ENCODE peak calls at places on chromosomes 16 and 17, in ten cellular contexts. W is NCI-H1092, P is pancreas, F is MV-4-11, E is AG10803, B is astrocyte of the hippocampus, M is A673, G is tibial artery, H is fibroblast of mammary gland, R is AG04449. X is an unnamed sample.

GRCh38 chr16:85448557-85449194 is 164.4 kb upstream of the GSE1 start:
- DNase-seq in W (peak; percentile 96), P (peak; percentile 78), B (no peak), M (no peak), R (no peak), E (no peak), G (no peak), H (peak; percentile 31), F (no peak), X (no peak)

GRCh38 chr17:77419547-77420475 is 279.0 kb downstream of the SEC14L1 start:
- DNase-seq in B (peak; percentile 51), G (no peak), M (no peak), E (peak; percentile 49), P (no peak), R (no peak), F (peak; percentile 14), W (peak; percentile 23), H (peak; percentile 41), X (no peak)

GRCh38 chr16:30951785-30952184 is 2.9 kb downstream of the ORAI3 start:
- DNase-seq in W (no peak), E (peak; percentile 58), G (peak; percentile 89), B (peak; percentile 77), F (no peak), P (no peak), M (no peak), H (peak; percentile 75), R (no peak), X (peak; percentile 73)

GRCh38 chr17:79650861-79651260 is 40.0 kb upstream of the RBFOX3 start:
- DNase-seq in F (no peak), W (no peak), G (no peak), P (no peak), R (no peak), B (no peak), M (no peak), E (no peak), H (no peak), X (no peak)

GRCh38 chr17:36703860-36704266 is 102.5 kb downstream of the MRM1 start:
- DNase-seq in F (no peak), E (no peak), B (peak; percentile 82), R (no peak), H (peak; percentile 10), G (no peak), W (no peak), M (peak; percentile 33), P (peak; percentile 40), X (no peak)

GRCh38 chr16:57639172-57639571 is 10.7 kb downstream of the ADGRG1 start:
- DNase-seq in H (no peak), W (peak; percentile 91), F (no peak), G (no peak), P (peak; percentile 71), E (no peak), B (peak; percentile 81), R (no peak), M (peak; percentile 53), X (no peak)

GRCh38 chr16:79838860-79839259 is 238.3 kb upstream of the MAF start:
- DNase-seq in M (no peak), R (no peak), B (no peak), F (no peak), P (no peak), H (peak; percentile 10), W (no peak), E (peak; percentile 30), G (no peak), X (no peak)

GRCh38 chr16:12341423-12341822 is 364.9 kb downstream of the SNX29 start:
- DNase-seq in F (peak; percentile 14), G (no peak), M (no peak), B (peak; percentile 29), E (peak; percentile 77), H (peak; percentile 70), W (no peak), P (no peak), R (no peak), X (no peak)

GRCh38 chr17:42521666-42522262 is 14.3 kb upstream of the NAGLU start:
- DNase-seq in W (no peak), M (no peak), B (peak; percentile 62), F (no peak), E (peak; percentile 44), G (no peak), P (no peak), H (no peak), R (no peak), X (no peak)

GRCh38 chr17:67469208-67469980 is 92.3 kb downstream of the PITPNC1 start:
- DNase-seq in F (peak; percentile 58), R (no peak), H (no peak), E (no peak), B (peak; percentile 66), W (no peak), G (no peak), M (peak; percentile 60), P (no peak), X (no peak)

GRCh38 chr17:55635253-55635766 is 87.4 kb downstream of the TMEM100 start:
- DNase-seq in F (peak; percentile 32), M (no peak), H (peak; percentile 58), E (no peak), P (no peak), B (no peak), G (no peak), R (no peak), W (no peak), X (no peak)

GRCh38 chr17:59561042-59561441 is 4.4 kb upstream of the DHX40 start:
- DNase-seq in R (no peak), E (peak; percentile 8), M (peak; percentile 61), H (peak; percentile 34), B (no peak), W (no peak), P (no peak), F (peak; percentile 91), G (no peak), X (no peak)

GRCh38 chr16:56409195-56409594 is 16.1 kb downstream of the AMFR start:
- DNase-seq in F (peak; percentile 62), B (peak; percentile 46), P (peak; percentile 58), R (no peak), W (no peak), G (no peak), M (no peak), E (peak; percentile 56), H (peak; percentile 63), X (no peak)

GRCh38 chr16:49881890-49882289 is 26.0 kb upstream of the ZNF423 start:
- DNase-seq in F (no peak), B (no peak), W (no peak), R (no peak), M (no peak), P (no peak), H (no peak), E (no peak), G (no peak), X (no peak)

GRCh38 chr17:78396436-78397335 is 18.2 kb downstream of the PGS1 start:
- DNase-seq in M (no peak), R (no peak), H (peak; percentile 68), F (no peak), E (no peak), W (no peak), G (no peak), P (peak; percentile 79), B (no peak), X (no peak)

GRCh38 chr16:84735846-84736586 is 36.2 kb downstream of the USP10 start:
- DNase-seq in E (no peak), G (no peak), M (no peak), W (peak; percentile 49), P (no peak), B (peak; percentile 63), H (no peak), F (no peak), R (no peak), X (no peak)

GRCh38 chr17:76051071-76051467 is 21.2 kb downstream of the SRP68 start:
- DNase-seq in M (no peak), F (no peak), W (no peak), B (peak; percentile 49), H (no peak), E (no peak), G (no peak), P (no peak), R (no peak), X (no peak)

GRCh38 chr16:55292491-55292890 is 31.5 kb upstream of the IRX6 start:
- DNase-seq in G (no peak), B (no peak), R (no peak), H (no peak), W (no peak), M (no peak), P (no peak), F (no peak), E (no peak), X (no peak)

GRCh38 chr17:29102046-29102445 is 59.1 kb downstream of the PIPOX start:
- DNase-seq in W (no peak), F (no peak), B (no peak), R (no peak), H (no peak), G (no peak), E (no peak), M (no peak), P (no peak), X (no peak)

GRCh38 chr17:19013806-19014627 is 9.5 kb upstream of the FAM83G start:
- DNase-seq in W (no peak), B (no peak), P (no peak), G (no peak), R (no peak), H (no peak), F (no peak), E (no peak), M (no peak), X (no peak)

GRCh38 chr17:57512258-57512657 is 232.8 kb downstream of the CCDC182 start:
- DNase-seq in F (no peak), P (no peak), B (no peak), H (no peak), W (no peak), E (no peak), G (no peak), M (no peak), R (no peak), X (no peak)

GRCh38 chr17:14352139-14352538 is 51.3 kb downstream of the HS3ST3B1 start:
- DNase-seq in R (no peak), H (no peak), W (no peak), F (peak; percentile 85), B (no peak), M (no peak), E (no peak), G (no peak), P (no peak), X (no peak)

GRCh38 chr17:72101526-72101925 is 19.3 kb upstream of the SOX9 start:
- DNase-seq in H (no peak), M (no peak), E (no peak), B (no peak), R (no peak), G (no peak), W (no peak), P (no peak), F (no peak), X (no peak)

GRCh38 chr17:83073389-83074063 is 5.9 kb upstream of the METRNL start:
- DNase-seq in M (no peak), W (no peak), G (no peak), H (peak; percentile 59), B (no peak), F (peak; percentile 12), E (no peak), R (no peak), P (no peak), X (no peak)

GRCh38 chr17:43986225-43986981 is 18.0 kb upstream of the NAGS start:
- DNase-seq in B (no peak), H (no peak), E (no peak), W (no peak), G (no peak), P (no peak), R (no peak), M (no peak), F (no peak), X (no peak)

GRCh38 chr16:4389051-4389955 is 17.7 kb downstream of the VASN start:
- DNase-seq in R (no peak), W (no peak), H (no peak), F (no peak), E (no peak), B (no peak), P (no peak), G (no peak), M (no peak), X (no peak)

GRCh38 chr16:62036101-62036806 is at the start of gene CDH8:
- DNase-seq in W (no peak), B (peak; percentile 81), G (no peak), R (no peak), E (peak; percentile 23), F (no peak), P (no peak), M (peak; percentile 93), H (no peak), X (no peak)

GRCh38 chr16:57316390-57317017 is 32.0 kb upstream of the PLLP start:
- DNase-seq in H (peak; percentile 90), F (no peak), P (no peak), E (peak; percentile 91), B (peak; percentile 77), M (no peak), R (peak; percentile 58), G (peak; percentile 71), W (no peak), X (peak; percentile 37)